ENCODE peak calls at places on chromosomes 1 and 21, in six cellular contexts. L is putamen; V is CD4-positive, alpha-beta T cell; C is naive B cell; X is activated naive CD4-positive, alpha-beta T cell; A is adrenal gland. B is an unnamed sample.

GRCh38 chr1:16207318-16208269 is 4.9 kb downstream of the ARHGEF19 start:
- DNase-seq in L (no peak), V (no peak), C (no peak), X (no peak), A (peak; percentile 72), B (no peak)

GRCh38 chr1:216531308-216532239 is 108.3 kb upstream of the USH2A start:
- DNase-seq in L (no peak), V (no peak), C (peak; percentile 33), X (no peak), A (peak; percentile 23), B (no peak)

GRCh38 chr1:235946570-235946981 is 79.9 kb upstream of the LYST start:
- DNase-seq in L (no peak), V (no peak), C (no peak), X (no peak), A (no peak), B (no peak)

GRCh38 chr1:180123463-180123936 is 31.2 kb upstream of the QSOX1 start:
- DNase-seq in L (no peak), V (no peak), C (no peak), X (no peak), A (no peak), B (no peak)

GRCh38 chr1:87398644-87399043 is 70.0 kb downstream of the LMO4 start:
- DNase-seq in L (no peak), V (no peak), C (no peak), X (no peak), A (no peak), B (no peak)

GRCh38 chr1:53175302-53175913 is 21.2 kb upstream of the CPT2 start:
- DNase-seq in L (no peak), V (no peak), C (no peak), X (no peak), A (no peak), B (no peak)

GRCh38 chr1:35210306-35211112 is 17.6 kb upstream of the SFPQ start:
- DNase-seq in L (no peak), V (no peak), C (no peak), X (no peak), A (no peak), B (no peak)

GRCh38 chr1:3625151-3625907 is 514 bp downstream of the TPRG1L start:
- DNase-seq in L (no peak), V (no peak), C (peak; percentile 27), X (peak; percentile 33), A (peak; percentile 78), B (no peak)

GRCh38 chr1:173052681-173053196 is 2.0 kb upstream of the TNFSF18 start:
- DNase-seq in L (no peak), V (no peak), C (no peak), X (no peak), A (no peak), B (no peak)

GRCh38 chr1:95168638-95169411 is 51.7 kb downstream of the TLCD4 start:
- DNase-seq in L (no peak), V (no peak), C (no peak), X (no peak), A (no peak), B (no peak)

GRCh38 chr21:15255359-15256157 is 190.8 kb upstream of the NRIP1 start:
- DNase-seq in L (no peak), V (no peak), C (no peak), X (no peak), A (no peak), B (no peak)

GRCh38 chr1:60935599-60935990 is 146.8 kb upstream of the NFIA start:
- DNase-seq in L (no peak), V (no peak), C (no peak), X (no peak), A (no peak), B (no peak)

GRCh38 chr1:166874464-166874863 is 1.6 kb downstream of the TADA1 start:
- DNase-seq in L (no peak), V (no peak), C (no peak), X (no peak), A (no peak), B (no peak)

GRCh38 chr1:211479624-211480023 is 12.3 kb downstream of the RD3 start:
- DNase-seq in L (no peak), V (no peak), C (no peak), X (no peak), A (no peak), B (no peak)

GRCh38 chr1:56064705-56065104 is 514.7 kb downstream of the PLPP3 start:
- DNase-seq in L (no peak), V (no peak), C (no peak), X (no peak), A (no peak), B (no peak)

GRCh38 chr21:44965251-44966022 is 25.6 kb downstream of the SLX9 start:
- DNase-seq in L (no peak), V (no peak), C (no peak), X (no peak), A (no peak), B (no peak)

GRCh38 chr1:186958520-186958919 is 129.8 kb downstream of the PLA2G4A start:
- DNase-seq in L (no peak), V (no peak), C (no peak), X (no peak), A (no peak), B (no peak)

GRCh38 chr1:109776206-109776835 is 12.6 kb upstream of the EPS8L3 start:
- DNase-seq in L (no peak), V (no peak), C (no peak), X (no peak), A (no peak), B (no peak)

GRCh38 chr1:96544831-96545221 is 176.8 kb upstream of the PTBP2 start:
- DNase-seq in L (no peak), V (no peak), C (no peak), X (no peak), A (no peak), B (no peak)

GRCh38 chr1:58848818-58849411 is 65.1 kb upstream of the JUN start:
- DNase-seq in L (no peak), V (no peak), C (no peak), X (no peak), A (peak; percentile 87), B (no peak)

GRCh38 chr1:15848929-15849774 is 1.6 kb downstream of the SPEN start:
- DNase-seq in L (peak; percentile 89), V (peak; percentile 53), C (peak; percentile 48), X (peak; percentile 29), A (peak; percentile 89), B (no peak)

GRCh38 chr1:222950892-222951291 is 136.1 kb downstream of the DISP1 start:
- DNase-seq in L (no peak), V (no peak), C (no peak), X (no peak), A (no peak), B (no peak)

GRCh38 chr1:52600533-52601179 is 1.5 kb upstream of the GPX7 start:
- DNase-seq in L (no peak), V (no peak), C (no peak), X (no peak), A (no peak), B (no peak)

GRCh38 chr1:55746710-55747109 is 531.5 kb upstream of the USP24 start:
- DNase-seq in L (no peak), V (no peak), C (no peak), X (no peak), A (no peak), B (no peak)

GRCh38 chr1:183023146-183023600 is at the start of gene LAMC1:
- DNase-seq in L (no peak), V (no peak), C (peak; percentile 68), X (no peak), A (peak; percentile 63), B (peak; percentile 53)

GRCh38 chr1:181714428-181714827 is 231.1 kb downstream of the CACNA1E start:
- DNase-seq in L (no peak), V (no peak), C (no peak), X (no peak), A (no peak), B (no peak)

GRCh38 chr1:207822602-207823451 is 71.0 kb downstream of the CD46 start:
- DNase-seq in L (peak; percentile 97), V (peak; percentile 61), C (peak; percentile 86), X (peak; percentile 18), A (peak; percentile 97), B (peak; percentile 93)

GRCh38 chr1:89724369-89725015 is 91.6 kb downstream of the LRRC8C start:
- DNase-seq in L (no peak), V (no peak), C (peak; percentile 24), X (peak; percentile 10), A (no peak), B (no peak)

GRCh38 chr1:20999525-21000244 is 177.0 kb downstream of the EIF4G3 start:
- DNase-seq in L (no peak), V (no peak), C (no peak), X (no peak), A (no peak), B (no peak)

GRCh38 chr1:36134805-36135339 is 9.8 kb upstream of the COL8A2 start:
- DNase-seq in L (no peak), V (no peak), C (peak; percentile 20), X (no peak), A (peak; percentile 65), B (no peak)

GRCh38 chr1:201696217-201696761 is 132.7 kb upstream of the IPO9 start:
- DNase-seq in L (peak; percentile 78), V (no peak), C (no peak), X (no peak), A (peak; percentile 90), B (no peak)

GRCh38 chr1:188895611-188896010 is 1582.1 kb downstream of the BRINP3 start:
- DNase-seq in L (no peak), V (no peak), C (no peak), X (no peak), A (no peak), B (no peak)

GRCh38 chr1:27517907-27518718 is 28.1 kb upstream of the WASF2 start:
- DNase-seq in L (no peak), V (no peak), C (no peak), X (no peak), A (no peak), B (no peak)

GRCh38 chr1:88224940-88225339 is 459.1 kb upstream of the PKN2 start:
- DNase-seq in L (no peak), V (no peak), C (no peak), X (no peak), A (no peak), B (no peak)

GRCh38 chr1:230268371-230269170 is 157.6 kb downstream of the PGBD5 start:
- DNase-seq in L (peak; percentile 58), V (no peak), C (no peak), X (no peak), A (peak; percentile 73), B (no peak)

GRCh38 chr1:65148548-65149390 is 766 bp downstream of the AK4 start:
- DNase-seq in L (no peak), V (peak; percentile 3), C (peak; percentile 9), X (no peak), A (no peak), B (peak; percentile 18)

B was measured in GM19239.